ENCODE peak calls at places on chromosomes 13 and 19, in six cellular contexts. One of them, this sample, is unnamed.

GRCh38 chr19:33660426-33661160 is 38.8 kb downstream of the CHST8 start:
- DNase-seq in GM10248: no peak
- DNase-seq in adrenal gland: peak
- DNase-seq in choroid plexus epithelial cell: no peak
- DNase-seq in hepatocyte: no peak
- DNase-seq in psoas muscle: no peak
- DNase-seq in this sample: no peak

GRCh38 chr19:55075366-55075998 is at the start of gene EPS8L1:
- DNase-seq in GM10248: no peak
- DNase-seq in adrenal gland: no peak
- DNase-seq in choroid plexus epithelial cell: no peak
- DNase-seq in hepatocyte: peak
- DNase-seq in psoas muscle: no peak
- DNase-seq in this sample: peak

GRCh38 chr19:39752795-39753194 is 15.0 kb upstream of the CLC start:
- DNase-seq in GM10248: no peak
- DNase-seq in adrenal gland: no peak
- DNase-seq in choroid plexus epithelial cell: no peak
- DNase-seq in hepatocyte: no peak
- DNase-seq in psoas muscle: no peak
- DNase-seq in this sample: no peak

GRCh38 chr13:33146843-33147611 is 130.8 kb downstream of the KL start:
- DNase-seq in GM10248: peak
- DNase-seq in adrenal gland: no peak
- DNase-seq in choroid plexus epithelial cell: no peak
- DNase-seq in hepatocyte: no peak
- DNase-seq in psoas muscle: no peak
- DNase-seq in this sample: no peak

GRCh38 chr19:2151339-2152229 is at the start of gene AP3D1:
- DNase-seq in GM10248: peak
- DNase-seq in adrenal gland: peak
- DNase-seq in choroid plexus epithelial cell: peak
- DNase-seq in hepatocyte: peak
- DNase-seq in psoas muscle: peak
- DNase-seq in this sample: peak

GRCh38 chr19:35171730-35172129 is 17.2 kb downstream of the FXYD5 start:
- DNase-seq in GM10248: no peak
- DNase-seq in adrenal gland: peak
- DNase-seq in choroid plexus epithelial cell: no peak
- DNase-seq in hepatocyte: no peak
- DNase-seq in psoas muscle: no peak
- DNase-seq in this sample: peak

GRCh38 chr19:24033962-24034342 is 53.0 kb upstream of the ZNF254 start:
- DNase-seq in GM10248: peak
- DNase-seq in adrenal gland: peak
- DNase-seq in choroid plexus epithelial cell: peak
- DNase-seq in hepatocyte: peak
- DNase-seq in psoas muscle: peak
- DNase-seq in this sample: no peak

GRCh38 chr13:32206097-32206740 is 108.9 kb downstream of the ZAR1L start:
- DNase-seq in GM10248: no peak
- DNase-seq in adrenal gland: no peak
- DNase-seq in choroid plexus epithelial cell: peak
- DNase-seq in hepatocyte: peak
- DNase-seq in psoas muscle: no peak
- DNase-seq in this sample: no peak

GRCh38 chr19:18677156-18677555 is 6.3 kb upstream of the CRTC1 start:
- DNase-seq in GM10248: no peak
- DNase-seq in adrenal gland: no peak
- DNase-seq in choroid plexus epithelial cell: no peak
- DNase-seq in hepatocyte: no peak
- DNase-seq in psoas muscle: no peak
- DNase-seq in this sample: no peak

DNA sequence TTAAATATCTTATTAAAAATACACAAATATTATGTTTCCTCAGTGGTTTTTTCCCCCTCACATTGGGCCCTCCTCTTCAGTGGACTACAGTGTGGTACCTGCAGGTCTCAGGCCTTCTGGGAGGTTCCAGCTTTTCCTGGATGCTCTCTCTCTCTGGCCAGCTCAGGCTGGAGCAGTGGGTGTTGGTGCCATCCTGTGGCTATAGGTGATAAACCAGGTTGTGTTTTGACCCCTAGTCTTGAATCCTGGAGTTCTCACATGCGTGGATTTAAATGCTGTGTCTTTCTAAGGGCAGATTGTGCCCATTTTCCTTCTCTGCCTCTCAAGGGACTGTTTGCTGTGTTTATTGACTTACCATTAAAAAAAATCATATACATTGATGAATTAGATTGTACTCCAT is 41.2 kb upstream of the ZNF527 start:
- DNase-seq in GM10248: no peak
- DNase-seq in adrenal gland: no peak
- DNase-seq in choroid plexus epithelial cell: peak
- DNase-seq in hepatocyte: no peak
- DNase-seq in psoas muscle: no peak
- DNase-seq in this sample: peak
- TF ChIP-seq CTCF in GM10248: no peak
- TF ChIP-seq CTCF in adrenal gland: peak
- TF ChIP-seq CTCF in choroid plexus epithelial cell: peak
- TF ChIP-seq CTCF in hepatocyte: peak
- TF ChIP-seq CTCF in psoas muscle: no peak
- TF ChIP-seq CTCF in this sample: peak

GRCh38 chr13:44874886-44875630 is 114.2 kb downstream of the NUFIP1 start:
- DNase-seq in GM10248: no peak
- DNase-seq in adrenal gland: no peak
- DNase-seq in choroid plexus epithelial cell: no peak
- DNase-seq in hepatocyte: no peak
- DNase-seq in psoas muscle: no peak
- DNase-seq in this sample: no peak

GRCh38 chr13:44876782-44877324 is 112.4 kb downstream of the NUFIP1 start:
- DNase-seq in GM10248: no peak
- DNase-seq in adrenal gland: no peak
- DNase-seq in choroid plexus epithelial cell: no peak
- DNase-seq in hepatocyte: no peak
- DNase-seq in psoas muscle: no peak
- DNase-seq in this sample: peak

GRCh38 chr13:44874176-44874575 is 115.1 kb downstream of the NUFIP1 start:
- DNase-seq in GM10248: no peak
- DNase-seq in adrenal gland: no peak
- DNase-seq in choroid plexus epithelial cell: no peak
- DNase-seq in hepatocyte: no peak
- DNase-seq in psoas muscle: no peak
- DNase-seq in this sample: no peak

GRCh38 chr13:44884076-44884729 is 105.1 kb downstream of the NUFIP1 start:
- DNase-seq in GM10248: no peak
- DNase-seq in adrenal gland: no peak
- DNase-seq in choroid plexus epithelial cell: peak
- DNase-seq in hepatocyte: no peak
- DNase-seq in psoas muscle: no peak
- DNase-seq in this sample: no peak

GRCh38 chr13:44879452-44880058 is 109.7 kb downstream of the NUFIP1 start:
- DNase-seq in GM10248: peak
- DNase-seq in adrenal gland: no peak
- DNase-seq in choroid plexus epithelial cell: peak
- DNase-seq in hepatocyte: peak
- DNase-seq in psoas muscle: no peak
- DNase-seq in this sample: peak
- TF ChIP-seq CTCF in GM10248: peak
- TF ChIP-seq CTCF in adrenal gland: peak
- TF ChIP-seq CTCF in choroid plexus epithelial cell: peak
- TF ChIP-seq CTCF in hepatocyte: peak
- TF ChIP-seq CTCF in psoas muscle: peak
- TF ChIP-seq CTCF in this sample: peak

GRCh38 chr19:919157-920050 is 2.3 kb downstream of the KISS1R start:
- DNase-seq in GM10248: no peak
- DNase-seq in adrenal gland: no peak
- DNase-seq in choroid plexus epithelial cell: no peak
- DNase-seq in hepatocyte: peak
- DNase-seq in psoas muscle: no peak
- DNase-seq in this sample: peak

GRCh38 chr19:916645-917322 is 349 bp upstream of the KISS1R start:
- DNase-seq in GM10248: no peak
- DNase-seq in adrenal gland: no peak
- DNase-seq in choroid plexus epithelial cell: no peak
- DNase-seq in hepatocyte: peak
- DNase-seq in psoas muscle: no peak
- DNase-seq in this sample: peak

GRCh38 chr19:918152-918437 is 962 bp downstream of the KISS1R start:
- DNase-seq in GM10248: no peak
- DNase-seq in adrenal gland: no peak
- DNase-seq in choroid plexus epithelial cell: no peak
- DNase-seq in hepatocyte: no peak
- DNase-seq in psoas muscle: no peak
- DNase-seq in this sample: no peak

GRCh38 chr19:918481-919156 is 1.5 kb downstream of the KISS1R start:
- DNase-seq in GM10248: no peak
- DNase-seq in adrenal gland: no peak
- DNase-seq in choroid plexus epithelial cell: no peak
- DNase-seq in hepatocyte: no peak
- DNase-seq in psoas muscle: no peak
- DNase-seq in this sample: peak

GRCh38 chr19:917323-918151 is at the start of gene KISS1R:
- DNase-seq in GM10248: peak
- DNase-seq in adrenal gland: no peak
- DNase-seq in choroid plexus epithelial cell: no peak
- DNase-seq in hepatocyte: peak
- DNase-seq in psoas muscle: no peak
- DNase-seq in this sample: peak
- TF ChIP-seq CTCF in GM10248: peak
- TF ChIP-seq CTCF in adrenal gland: no peak
- TF ChIP-seq CTCF in choroid plexus epithelial cell: peak
- TF ChIP-seq CTCF in hepatocyte: peak
- TF ChIP-seq CTCF in psoas muscle: peak
- TF ChIP-seq CTCF in this sample: peak

DNA sequence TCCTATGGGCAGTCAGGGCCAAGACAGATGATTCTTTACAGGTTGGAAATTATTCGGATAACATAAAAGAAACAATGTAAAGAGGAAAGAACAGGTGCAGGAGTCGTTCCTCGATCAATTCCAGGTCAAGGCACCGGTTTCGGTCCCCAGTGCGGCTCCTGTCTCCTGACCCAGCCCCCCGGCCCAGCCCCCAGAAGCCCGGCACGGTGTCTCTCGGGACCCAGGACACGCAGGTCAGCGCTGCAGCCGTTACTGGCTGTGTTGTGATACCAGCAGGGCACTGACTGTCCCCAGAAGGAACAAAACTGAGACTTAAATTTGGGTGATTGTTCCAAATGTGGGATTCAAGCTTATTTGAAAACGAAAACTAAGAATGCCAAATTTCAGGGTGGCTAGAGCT is 8.5 kb downstream of the RASA3 start:
- DNase-seq in GM10248: no peak
- DNase-seq in adrenal gland: no peak
- DNase-seq in choroid plexus epithelial cell: no peak
- DNase-seq in hepatocyte: no peak
- DNase-seq in psoas muscle: no peak
- DNase-seq in this sample: no peak
- TF ChIP-seq CTCF in GM10248: no peak
- TF ChIP-seq CTCF in adrenal gland: no peak
- TF ChIP-seq CTCF in choroid plexus epithelial cell: no peak
- TF ChIP-seq CTCF in hepatocyte: no peak
- TF ChIP-seq CTCF in psoas muscle: no peak
- TF ChIP-seq CTCF in this sample: no peak

GRCh38 chr13:59744747-59745394 is 418.9 kb downstream of the DIAPH3 start:
- DNase-seq in GM10248: no peak
- DNase-seq in adrenal gland: no peak
- DNase-seq in choroid plexus epithelial cell: peak
- DNase-seq in hepatocyte: no peak
- DNase-seq in psoas muscle: no peak
- DNase-seq in this sample: no peak

GRCh38 chr13:59746291-59746962 is 417.3 kb downstream of the DIAPH3 start:
- DNase-seq in GM10248: no peak
- DNase-seq in adrenal gland: no peak
- DNase-seq in choroid plexus epithelial cell: peak
- DNase-seq in hepatocyte: no peak
- DNase-seq in psoas muscle: no peak
- DNase-seq in this sample: no peak

GRCh38 chr13:59745395-59745788 is 418.3 kb downstream of the DIAPH3 start:
- DNase-seq in GM10248: no peak
- DNase-seq in adrenal gland: no peak
- DNase-seq in choroid plexus epithelial cell: peak
- DNase-seq in hepatocyte: peak
- DNase-seq in psoas muscle: no peak
- DNase-seq in this sample: no peak

GRCh38 chr13:59750860-59751259 is 412.9 kb downstream of the DIAPH3 start:
- DNase-seq in GM10248: no peak
- DNase-seq in adrenal gland: no peak
- DNase-seq in choroid plexus epithelial cell: peak
- DNase-seq in hepatocyte: peak
- DNase-seq in psoas muscle: no peak
- DNase-seq in this sample: peak

DNA sequence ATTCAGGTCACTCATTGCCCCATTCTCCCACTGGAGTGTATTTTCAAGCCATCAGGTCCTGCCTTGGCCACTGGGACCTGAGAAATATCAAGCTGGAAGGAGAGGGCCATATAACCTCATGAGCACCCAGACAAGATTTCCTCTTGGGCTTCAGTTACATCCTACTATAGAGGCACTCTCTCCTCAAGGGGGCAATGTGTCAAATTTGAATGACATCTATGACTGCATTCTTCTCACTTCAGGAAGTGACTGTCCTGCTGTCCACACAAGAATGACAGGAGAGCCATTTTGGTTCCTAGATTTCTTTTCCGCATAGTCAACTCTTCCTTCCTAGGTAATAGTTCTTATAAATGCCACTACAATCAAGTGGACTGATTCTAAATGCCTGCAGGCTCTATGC is 416.2 kb downstream of the DIAPH3 start:
- DNase-seq in GM10248: no peak
- DNase-seq in adrenal gland: no peak
- DNase-seq in choroid plexus epithelial cell: no peak
- DNase-seq in hepatocyte: no peak
- DNase-seq in psoas muscle: no peak
- DNase-seq in this sample: no peak
- TF ChIP-seq CTCF in GM10248: no peak
- TF ChIP-seq CTCF in adrenal gland: no peak
- TF ChIP-seq CTCF in choroid plexus epithelial cell: no peak
- TF ChIP-seq CTCF in hepatocyte: no peak
- TF ChIP-seq CTCF in psoas muscle: no peak
- TF ChIP-seq CTCF in this sample: peak

DNA sequence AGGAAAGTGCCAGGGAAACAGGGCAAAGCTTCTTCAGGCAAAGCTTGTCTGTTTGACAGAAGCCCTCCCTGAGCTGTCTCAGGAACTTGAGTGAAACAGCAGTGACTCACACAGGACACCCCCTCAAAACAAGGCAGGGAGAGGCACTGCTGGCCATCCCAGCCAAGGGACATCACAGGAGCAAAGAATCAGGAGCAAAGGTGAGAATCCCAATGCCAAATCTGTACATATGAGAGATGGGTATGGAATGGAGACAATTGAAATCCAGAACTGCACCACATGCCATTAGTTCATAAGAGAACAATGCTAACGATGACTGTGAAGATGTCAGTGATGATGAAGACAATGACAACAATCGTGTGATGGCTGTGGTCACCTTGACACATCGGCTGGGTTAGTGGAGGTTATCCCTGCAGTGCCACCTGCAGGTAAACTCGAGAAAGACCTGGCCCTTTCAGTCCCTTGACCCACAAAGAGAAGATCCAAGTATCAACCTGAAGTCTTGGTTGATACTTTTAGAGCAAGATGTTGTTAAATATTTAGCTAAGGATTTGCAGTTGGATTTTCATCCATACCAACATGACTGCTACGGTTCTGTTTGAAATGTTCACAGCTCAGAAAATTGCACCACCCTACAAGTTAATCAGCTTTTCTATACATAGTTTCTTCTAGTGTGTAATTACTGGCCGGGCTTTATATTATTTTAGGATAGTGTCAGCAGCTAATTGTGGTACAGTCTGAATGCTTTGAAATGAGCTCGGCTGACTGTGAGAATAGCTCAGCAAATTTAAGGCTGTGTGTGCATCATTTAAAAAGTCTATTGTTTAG is 42.0 kb upstream of the IPO5 start:
- DNase-seq in GM10248: peak
- DNase-seq in adrenal gland: no peak
- DNase-seq in choroid plexus epithelial cell: no peak
- DNase-seq in hepatocyte: peak
- DNase-seq in psoas muscle: no peak
- DNase-seq in this sample: peak
- TF ChIP-seq CTCF in GM10248: peak
- TF ChIP-seq CTCF in adrenal gland: no peak
- TF ChIP-seq CTCF in choroid plexus epithelial cell: peak
- TF ChIP-seq CTCF in hepatocyte: peak
- TF ChIP-seq CTCF in psoas muscle: peak
- TF ChIP-seq CTCF in this sample: peak